ENCODE peak calls at places on chromosomes 2 and 18, in four cellular contexts. L is HepG2, I is K562, O is H1. Q is an unnamed sample.

GRCh38 chr2:41540268-41540963 is 507.4 kb upstream of the PKDCC start:
- DNase-seq in L (no peak), I (no peak), O (no peak), Q (no peak)

GRCh38 chr2:224802407-224802806 is 86.2 kb upstream of the CCDC195 start:
- DNase-seq in L (no peak), I (no peak), O (no peak), Q (no peak)

GRCh38 chr2:26616032-26616863 is 24.9 kb downstream of the CIB4 start:
- DNase-seq in L (no peak), I (no peak), O (no peak), Q (no peak)

GRCh38 chr2:100903534-100904258 is 83.8 kb downstream of the NPAS2 start:
- DNase-seq in L (no peak), I (no peak), O (no peak), Q (no peak)

GRCh38 chr18:39199231-39199855 is 1633.7 kb upstream of the CELF4 start:
- DNase-seq in L (no peak), I (no peak), O (no peak), Q (no peak)

GRCh38 chr18:76382265-76382664 is 112.8 kb downstream of the ZNF516 start:
- DNase-seq in L (no peak), I (no peak), O (no peak), Q (no peak)

GRCh38 chr2:140892911-140893637 is 1237.7 kb downstream of the LRP1B start:
- DNase-seq in L (no peak), I (no peak), O (no peak), Q (no peak)

GRCh38 chr2:169955940-169956339 is 128.7 kb downstream of the UBR3 start:
- DNase-seq in L (no peak), I (no peak), O (no peak), Q (no peak)

GRCh38 chr2:94876523-94876863 is 5.3 kb downstream of the TEKT4 start:
- DNase-seq in L (no peak), I (no peak), O (no peak), Q (no peak)

GRCh38 chr2:78676921-78677696 is 348.4 kb upstream of the REG3G start:
- DNase-seq in L (peak; percentile 20), I (no peak), O (no peak), Q (no peak)

GRCh38 chr2:187532333-187533120 is 21.7 kb downstream of the TFPI start:
- DNase-seq in L (no peak), I (no peak), O (no peak), Q (no peak)

GRCh38 chr18:74796928-74797576 is 199.4 kb downstream of the ZNF407 start:
- DNase-seq in L (peak; percentile 24), I (no peak), O (no peak), Q (peak; percentile 40)

GRCh38 chr2:45992021-45992745 is 305.0 kb upstream of the EPAS1 start:
- DNase-seq in L (peak; percentile 95), I (no peak), O (no peak), Q (no peak)

GRCh38 chr2:71944183-71944550 is 203.5 kb downstream of the CYP26B1 start:
- DNase-seq in L (no peak), I (no peak), O (no peak), Q (no peak)

GRCh38 chr2:225993430-225993829 is 593.9 kb downstream of the NYAP2 start:
- DNase-seq in L (no peak), I (no peak), O (no peak), Q (no peak)

GRCh38 chr2:151922845-151923666 is 94.8 kb upstream of the ARL5A start:
- DNase-seq in L (peak; percentile 43), I (no peak), O (no peak), Q (no peak)

GRCh38 chr2:147396890-147397289 is 447.9 kb upstream of the ACVR2A start:
- DNase-seq in L (no peak), I (no peak), O (no peak), Q (no peak)

GRCh38 chr2:9462872-9463697 is 11.3 kb upstream of the IAH1 start:
- DNase-seq in L (no peak), I (no peak), O (no peak), Q (no peak)

GRCh38 chr2:212811036-212811805 is 272.6 kb upstream of the ERBB4 start:
- DNase-seq in L (no peak), I (no peak), O (no peak), Q (no peak)

GRCh38 chr2:46657042-46657504 is 177.7 kb downstream of the TMEM247 start:
- DNase-seq in L (peak; percentile 49), I (peak; percentile 35), O (no peak), Q (no peak)

GRCh38 chr2:120319135-120319534 is 26.8 kb upstream of the INHBB start:
- DNase-seq in L (no peak), I (no peak), O (no peak), Q (no peak)

GRCh38 chr2:236714061-236714460 is 144.4 kb downstream of the ACKR3 start:
- DNase-seq in L (no peak), I (no peak), O (no peak), Q (no peak)

GRCh38 chr2:225017713-225018112 is 24.6 kb downstream of the DOCK10 start:
- DNase-seq in L (no peak), I (no peak), O (no peak), Q (no peak)

GRCh38 chr2:29632018-29632417 is 289.4 kb downstream of the ALK start:
- DNase-seq in L (no peak), I (no peak), O (no peak), Q (no peak)

GRCh38 chr2:19819097-19820065 is 82.4 kb downstream of the TTC32 start:
- DNase-seq in L (no peak), I (no peak), O (no peak), Q (no peak)

DNA sequence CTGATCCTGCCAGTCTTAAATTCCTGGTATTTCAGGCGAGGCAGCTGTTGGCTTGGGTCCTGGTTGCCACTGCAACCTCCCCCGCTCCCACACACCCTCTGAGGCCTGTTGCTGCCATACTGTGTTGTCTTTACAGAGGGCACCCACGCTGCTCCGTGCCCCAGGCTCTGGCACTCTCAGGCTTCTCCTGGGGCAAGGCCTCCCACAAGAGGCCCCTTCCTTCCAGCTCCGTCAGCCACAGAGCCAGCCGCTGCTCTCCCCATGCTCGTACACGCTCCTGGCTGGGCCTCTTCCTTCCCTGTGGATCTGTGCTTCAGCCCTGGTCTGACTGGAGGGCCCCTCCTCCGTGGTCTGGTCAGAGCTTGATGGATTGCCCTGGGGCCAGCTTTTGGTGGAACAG is 8.6 kb downstream of the CABLES1 start:
- DNase-seq in L (no peak), I (no peak), O (no peak), Q (no peak)
- H3K9ac ChIP-seq in L (peak overlapping the region; percentile 21), I (no peak overlapping the region), O (no peak overlapping the region), Q (no peak overlapping the region)

DNA sequence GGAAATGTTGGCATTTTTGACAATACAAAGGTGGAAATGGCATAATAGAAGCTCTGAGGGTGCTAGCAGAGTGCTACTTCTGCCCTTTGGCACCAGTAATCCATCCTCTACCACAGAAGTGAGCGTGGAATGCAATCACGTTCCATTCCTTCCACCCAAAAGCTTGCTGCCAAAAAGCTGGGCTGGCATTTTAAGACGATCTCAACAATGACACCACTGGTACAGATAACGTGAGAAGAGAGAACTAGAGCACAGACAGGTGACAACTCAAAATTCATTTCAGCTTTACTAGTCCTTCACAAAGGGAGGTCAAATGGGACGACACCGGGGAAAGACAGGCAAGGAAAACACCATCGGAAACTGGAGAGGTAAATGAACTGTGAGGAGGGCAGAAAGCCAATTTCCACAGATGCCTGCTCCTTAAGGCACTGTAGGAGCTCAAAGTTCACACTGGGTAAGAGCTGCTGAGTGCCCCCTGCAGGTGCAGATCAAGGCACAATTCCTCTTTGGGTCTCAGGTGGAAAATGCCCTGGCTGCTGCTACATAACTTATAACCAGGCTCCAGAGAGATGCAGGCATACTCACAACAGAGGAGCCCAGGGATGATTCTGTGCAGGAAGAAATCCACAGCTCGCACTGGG is 50.7 kb upstream of the RNU4ATAC start:
- DNase-seq in L (no peak), I (no peak), O (no peak), Q (no peak)
- TF ChIP-seq BRCA1 in L (no peak), I (no peak), O (no peak), Q (no peak)

GRCh38 chr18:3604260-3604625 is 154.3 kb downstream of the TGIF1 start:
- DNase-seq in L (no peak), I (no peak), O (no peak), Q (no peak)

GRCh38 chr18:3604626-3605408 is 154.8 kb downstream of the TGIF1 start:
- DNase-seq in L (peak; percentile 93), I (peak; percentile 38), O (no peak), Q (peak; percentile 80)

GRCh38 chr18:3607309-3608098 is 157.5 kb downstream of the TGIF1 start:
- DNase-seq in L (no peak), I (peak; percentile 43), O (no peak), Q (no peak)

GRCh38 chr18:3603460-3604259 is 153.7 kb downstream of the TGIF1 start:
- DNase-seq in L (peak; percentile 69), I (peak; percentile 41), O (peak; percentile 85), Q (no peak)

GRCh38 chr18:3605562-3606443 is 155.8 kb downstream of the TGIF1 start:
- DNase-seq in L (no peak), I (peak; percentile 29), O (no peak), Q (no peak)
- H3K9ac ChIP-seq in L (peak overlapping the region; percentile 74), I (peak overlapping the region; percentile 98), O (peak overlapping the region; percentile 73), Q (peak overlapping the region; percentile 41)

GRCh38 chr2:105789745-105790466 is 45.2 kb downstream of the NCK2 start:
- DNase-seq in L (no peak), I (no peak), O (no peak), Q (peak; percentile 74)
- TF ChIP-seq BRCA1 in L (no peak), I (no peak), O (no peak), Q (no peak)

GRCh38 chr2:144432014-144432413 is 87.9 kb downstream of the ZEB2 start:
- DNase-seq in L (no peak), I (no peak), O (no peak), Q (no peak)
- H3K9ac ChIP-seq in L (no peak overlapping the region), I (no peak overlapping the region), O (no peak overlapping the region), Q (no peak overlapping the region)

GRCh38 chr2:214542866-214543265 is 132.0 kb downstream of the VWC2L start:
- DNase-seq in L (no peak), I (no peak), O (no peak), Q (no peak)
- TF ChIP-seq BRCA1 in L (no peak), I (no peak), O (no peak), Q (no peak)

GRCh38 chr2:96913117-96913397 is 43.2 kb upstream of the SEMA4C start:
- DNase-seq in L (no peak), I (no peak), O (no peak), Q (no peak)
- H3K9ac ChIP-seq in L (no peak overlapping the region), I (peak overlapping the region; percentile 65), O (no peak overlapping the region), Q (no peak overlapping the region)

Q was measured in GM12878.